ENCODE peak calls at places on chromosomes 4 and X, in six cellular contexts. Z, U, B, R, Y and W are unnamed samples.

GRCh38 chr4:23814606-23815005 is 75.2 kb downstream of the PPARGC1A start:
- DNase-seq in Z (no peak), U (no peak), B (no peak), R (no peak), Y (no peak), W (no peak)

GRCh38 chrX:78092296-78092695 is 11.8 kb upstream of the PGK1 start:
- DNase-seq in Z (peak; percentile 90), U (peak; percentile 76), B (peak; percentile 8), R (peak; percentile 29), Y (peak; percentile 82), W (no peak)

GRCh38 chr4:39898015-39898414 is 79.7 kb downstream of the PDS5A start:
- DNase-seq in Z (no peak), U (no peak), B (no peak), R (no peak), Y (no peak), W (no peak)

GRCh38 chrX:129606918-129607317 is 47.8 kb downstream of the APLN start:
- DNase-seq in Z (peak; percentile 31), U (peak; percentile 26), B (peak; percentile 55), R (peak; percentile 49), Y (peak; percentile 80), W (no peak)

GRCh38 chr4:76989391-76990061 is 40.0 kb downstream of the SEPTIN11 start:
- DNase-seq in Z (no peak), U (no peak), B (no peak), R (no peak), Y (no peak), W (no peak)

GRCh38 chr4:89379541-89380035 is 72.0 kb upstream of the GPRIN3 start:
- DNase-seq in Z (no peak), U (no peak), B (no peak), R (no peak), Y (no peak), W (no peak)

GRCh38 chrX:11757729-11758399 is at the start of gene MSL3:
- DNase-seq in Z (peak; percentile 36), U (peak; percentile 45), B (peak; percentile 65), R (peak; percentile 45), Y (peak; percentile 78), W (no peak)

GRCh38 chr4:86730310-86730709 is 118.9 kb downstream of the SLC10A6 start:
- DNase-seq in Z (no peak), U (no peak), B (no peak), R (peak; percentile 63), Y (peak; percentile 65), W (peak; percentile 49)

GRCh38 chrX:56788717-56789122 is 59.7 kb downstream of the NBDY start:
- DNase-seq in Z (no peak), U (peak; percentile 50), B (no peak), R (no peak), Y (no peak), W (no peak)